ENCODE peak calls at places on chromosome 1, in ten cellular contexts. One of them, this sample, is unnamed.

GRCh38 chr1:160117709-160118183 is 2.2 kb downstream of the ATP1A2 start:
- DNase-seq in suprapubic skin: no peak
- DNase-seq in HCT116: no peak
- DNase-seq in IMR-90: peak
- DNase-seq in thyroid gland: peak
- DNase-seq in heart left ventricle: no peak
- DNase-seq in K562: no peak
- DNase-seq in breast epithelium: no peak
- DNase-seq in right lobe of liver: no peak
- DNase-seq in tibial nerve: peak
- DNase-seq in this sample: no peak

GRCh38 chr1:184743062-184743756 is 11.4 kb downstream of the EDEM3 start:
- DNase-seq in suprapubic skin: no peak
- DNase-seq in HCT116: no peak
- DNase-seq in IMR-90: peak
- DNase-seq in thyroid gland: no peak
- DNase-seq in heart left ventricle: no peak
- DNase-seq in K562: peak
- DNase-seq in breast epithelium: no peak
- DNase-seq in right lobe of liver: no peak
- DNase-seq in tibial nerve: no peak
- DNase-seq in this sample: no peak

GRCh38 chr1:198201956-198202784 is 45.4 kb downstream of the NEK7 start:
- DNase-seq in suprapubic skin: no peak
- DNase-seq in HCT116: no peak
- DNase-seq in IMR-90: no peak
- DNase-seq in thyroid gland: no peak
- DNase-seq in heart left ventricle: no peak
- DNase-seq in K562: no peak
- DNase-seq in breast epithelium: no peak
- DNase-seq in right lobe of liver: no peak
- DNase-seq in tibial nerve: no peak
- DNase-seq in this sample: no peak

GRCh38 chr1:41733021-41733420 is 185.7 kb downstream of the HIVEP3 start:
- DNase-seq in suprapubic skin: no peak
- DNase-seq in HCT116: no peak
- DNase-seq in IMR-90: no peak
- DNase-seq in thyroid gland: no peak
- DNase-seq in heart left ventricle: peak
- DNase-seq in K562: no peak
- DNase-seq in breast epithelium: no peak
- DNase-seq in right lobe of liver: no peak
- DNase-seq in tibial nerve: no peak
- DNase-seq in this sample: no peak

GRCh38 chr1:116690809-116691323 is 23.3 kb upstream of the IGSF3 start:
- DNase-seq in suprapubic skin: no peak
- DNase-seq in HCT116: no peak
- DNase-seq in IMR-90: no peak
- DNase-seq in thyroid gland: no peak
- DNase-seq in heart left ventricle: no peak
- DNase-seq in K562: no peak
- DNase-seq in breast epithelium: no peak
- DNase-seq in right lobe of liver: no peak
- DNase-seq in tibial nerve: no peak
- DNase-seq in this sample: no peak

GRCh38 chr1:153670257-153670858 is 435 bp downstream of the ILF2 start:
- DNase-seq in suprapubic skin: no peak
- DNase-seq in HCT116: no peak
- DNase-seq in IMR-90: no peak
- DNase-seq in thyroid gland: no peak
- DNase-seq in heart left ventricle: no peak
- DNase-seq in K562: peak
- DNase-seq in breast epithelium: no peak
- DNase-seq in right lobe of liver: no peak
- DNase-seq in tibial nerve: no peak
- DNase-seq in this sample: no peak

GRCh38 chr1:241716915-241717651 is 65.0 kb downstream of the WDR64 start:
- DNase-seq in suprapubic skin: no peak
- DNase-seq in HCT116: no peak
- DNase-seq in IMR-90: no peak
- DNase-seq in thyroid gland: no peak
- DNase-seq in heart left ventricle: no peak
- DNase-seq in K562: no peak
- DNase-seq in breast epithelium: no peak
- DNase-seq in right lobe of liver: no peak
- DNase-seq in tibial nerve: no peak
- DNase-seq in this sample: no peak

GRCh38 chr1:40984066-40984465 is 4.6 kb downstream of the CTPS1 start:
- DNase-seq in suprapubic skin: no peak
- DNase-seq in HCT116: no peak
- DNase-seq in IMR-90: no peak
- DNase-seq in thyroid gland: no peak
- DNase-seq in heart left ventricle: no peak
- DNase-seq in K562: no peak
- DNase-seq in breast epithelium: no peak
- DNase-seq in right lobe of liver: no peak
- DNase-seq in tibial nerve: no peak
- DNase-seq in this sample: no peak

GRCh38 chr1:67429528-67430357 is 459 bp downstream of the SERBP1 start:
- DNase-seq in suprapubic skin: peak
- DNase-seq in HCT116: no peak
- DNase-seq in IMR-90: no peak
- DNase-seq in thyroid gland: peak
- DNase-seq in heart left ventricle: peak
- DNase-seq in K562: peak
- DNase-seq in breast epithelium: peak
- DNase-seq in right lobe of liver: peak
- DNase-seq in tibial nerve: no peak
- DNase-seq in this sample: peak

GRCh38 chr1:208081972-208082371 is 162.2 kb downstream of the PLXNA2 start:
- DNase-seq in suprapubic skin: no peak
- DNase-seq in HCT116: no peak
- DNase-seq in IMR-90: no peak
- DNase-seq in thyroid gland: peak
- DNase-seq in heart left ventricle: no peak
- DNase-seq in K562: peak
- DNase-seq in breast epithelium: no peak
- DNase-seq in right lobe of liver: no peak
- DNase-seq in tibial nerve: peak
- DNase-seq in this sample: no peak

GRCh38 chr1:160101037-160101716 is 2.8 kb upstream of the IGSF8 start:
- DNase-seq in suprapubic skin: peak
- DNase-seq in HCT116: peak
- DNase-seq in IMR-90: peak
- DNase-seq in thyroid gland: peak
- DNase-seq in heart left ventricle: peak
- DNase-seq in K562: peak
- DNase-seq in breast epithelium: peak
- DNase-seq in right lobe of liver: peak
- DNase-seq in tibial nerve: peak
- DNase-seq in this sample: peak

DNA sequence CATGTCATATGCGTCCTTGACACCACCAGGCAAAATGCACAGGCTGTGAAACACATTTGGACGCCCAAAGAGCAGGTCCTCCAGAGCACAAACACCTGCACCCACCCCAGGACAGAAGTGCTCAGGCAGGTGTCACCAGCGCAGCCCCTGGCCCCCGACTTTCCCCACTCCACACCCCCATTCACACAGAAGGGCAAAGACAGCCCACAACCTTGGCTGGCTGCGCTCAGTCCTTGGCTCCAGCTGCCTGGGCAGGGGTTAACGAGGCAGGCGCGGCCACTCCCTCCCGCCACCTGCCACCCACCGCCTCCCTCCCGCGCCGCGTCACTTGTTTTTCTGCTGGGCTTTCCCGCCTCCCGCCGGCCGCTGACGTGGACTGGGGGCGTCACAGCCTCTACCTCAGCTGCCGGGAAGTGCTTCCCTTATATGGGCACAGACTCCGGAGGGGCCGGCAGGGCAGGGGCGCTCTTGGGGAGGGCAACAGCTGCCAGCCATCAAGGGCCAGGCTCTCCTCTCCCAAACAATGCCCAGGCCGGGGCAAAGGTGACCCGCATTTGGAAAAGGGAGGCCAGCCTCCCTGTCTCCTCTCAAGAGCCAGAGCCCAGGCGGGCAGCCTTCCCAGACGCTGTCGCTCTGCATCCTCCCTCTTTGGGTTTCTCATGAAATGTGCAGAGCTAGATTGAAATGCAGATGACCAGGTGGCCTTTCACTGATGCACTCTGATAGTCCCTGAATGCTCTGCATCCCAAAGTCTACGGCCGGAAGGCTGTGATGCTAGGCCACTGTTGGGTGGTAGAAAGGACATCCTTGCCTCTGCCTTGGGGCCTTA is 14.8 kb upstream of the BTG2 start:
- DNase-seq in suprapubic skin: peak
- DNase-seq in HCT116: no peak
- DNase-seq in IMR-90: peak
- DNase-seq in thyroid gland: peak
- DNase-seq in heart left ventricle: peak
- DNase-seq in K562: peak
- DNase-seq in breast epithelium: peak
- DNase-seq in right lobe of liver: peak
- DNase-seq in tibial nerve: peak
- DNase-seq in this sample: peak
- TF ChIP-seq POLR2A in suprapubic skin: no peak
- TF ChIP-seq POLR2A in HCT116: no peak
- TF ChIP-seq POLR2A in IMR-90: no peak
- TF ChIP-seq POLR2A in thyroid gland: no peak
- TF ChIP-seq POLR2A in heart left ventricle: peak
- TF ChIP-seq POLR2A in K562: no peak
- TF ChIP-seq POLR2A in breast epithelium: peak
- TF ChIP-seq POLR2A in right lobe of liver: peak
- TF ChIP-seq POLR2A in tibial nerve: peak
- TF ChIP-seq POLR2A in this sample: no peak

DNA sequence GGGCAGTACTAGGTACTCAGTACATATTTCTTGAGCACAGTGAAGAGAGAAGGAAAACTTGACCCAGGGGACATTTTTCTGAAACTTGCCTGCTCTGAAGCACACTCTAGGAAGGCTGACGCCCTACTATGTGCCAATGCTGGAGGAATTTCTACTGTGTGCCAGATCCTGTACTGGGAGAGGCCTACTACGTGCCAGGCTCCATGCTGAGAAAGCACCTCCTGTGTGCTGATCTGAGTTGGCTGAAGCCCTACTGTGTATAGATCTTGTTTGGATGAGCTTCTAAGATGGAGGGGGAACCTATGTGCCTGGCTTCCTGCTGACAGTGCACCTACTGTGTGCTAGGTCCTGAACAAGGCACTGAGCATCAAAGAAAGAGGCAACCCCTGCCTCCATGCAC is 86.2 kb downstream of the GRIK3 start:
- DNase-seq in suprapubic skin: no peak
- DNase-seq in HCT116: no peak
- DNase-seq in IMR-90: no peak
- DNase-seq in thyroid gland: no peak
- DNase-seq in heart left ventricle: no peak
- DNase-seq in K562: no peak
- DNase-seq in breast epithelium: no peak
- DNase-seq in right lobe of liver: no peak
- DNase-seq in tibial nerve: no peak
- DNase-seq in this sample: no peak
- TF ChIP-seq POLR2A in suprapubic skin: no peak
- TF ChIP-seq POLR2A in HCT116: no peak
- TF ChIP-seq POLR2A in IMR-90: no peak
- TF ChIP-seq POLR2A in thyroid gland: no peak
- TF ChIP-seq POLR2A in heart left ventricle: no peak
- TF ChIP-seq POLR2A in K562: no peak
- TF ChIP-seq POLR2A in breast epithelium: no peak
- TF ChIP-seq POLR2A in right lobe of liver: no peak
- TF ChIP-seq POLR2A in tibial nerve: no peak
- TF ChIP-seq POLR2A in this sample: no peak

DNA sequence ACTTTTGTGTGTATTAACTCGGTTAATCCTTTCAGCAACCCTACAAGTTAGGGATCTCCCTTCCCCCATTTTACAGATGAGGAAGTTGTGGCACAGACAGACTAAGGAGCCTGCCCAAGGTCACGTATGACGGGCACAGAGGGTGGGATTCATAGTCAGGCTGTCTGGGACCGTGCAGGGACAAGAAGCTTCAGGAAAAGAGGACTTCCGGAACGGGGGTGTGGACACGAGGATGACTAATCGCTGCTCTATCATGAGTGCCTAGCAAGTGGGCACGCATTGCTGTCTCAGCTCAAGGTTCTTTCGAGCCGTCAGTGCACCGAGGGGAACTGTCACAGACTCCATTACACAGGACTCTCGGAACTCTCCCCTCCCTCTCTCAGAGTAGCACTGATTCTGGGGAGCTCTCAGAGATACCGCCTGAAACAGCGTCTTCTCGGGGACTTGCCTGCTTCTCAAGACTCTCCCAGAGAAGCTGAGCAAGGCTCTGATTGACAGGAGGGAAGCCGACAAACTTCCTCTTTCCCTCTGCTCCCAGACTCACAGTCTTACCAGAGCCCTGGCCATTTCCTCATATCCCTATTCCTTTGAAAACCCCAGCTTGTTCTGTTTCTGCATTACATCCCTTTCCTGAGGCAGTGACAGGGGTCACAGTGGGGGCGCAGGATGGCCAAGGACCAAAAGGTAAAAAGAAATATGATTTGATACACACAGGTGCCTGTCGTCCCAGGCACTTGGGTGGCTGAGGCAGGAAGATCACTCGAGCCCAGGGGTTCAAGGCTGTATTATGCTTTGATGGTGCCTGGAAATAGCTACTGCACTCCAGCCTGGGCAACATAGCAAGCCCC is 14.4 kb downstream of the FHAD1 start:
- DNase-seq in suprapubic skin: peak
- DNase-seq in HCT116: peak
- DNase-seq in IMR-90: no peak
- DNase-seq in thyroid gland: peak
- DNase-seq in heart left ventricle: peak
- DNase-seq in K562: no peak
- DNase-seq in breast epithelium: no peak
- DNase-seq in right lobe of liver: peak
- DNase-seq in tibial nerve: peak
- DNase-seq in this sample: peak
- TF ChIP-seq POLR2A in suprapubic skin: no peak
- TF ChIP-seq POLR2A in HCT116: no peak
- TF ChIP-seq POLR2A in IMR-90: no peak
- TF ChIP-seq POLR2A in thyroid gland: no peak
- TF ChIP-seq POLR2A in heart left ventricle: no peak
- TF ChIP-seq POLR2A in K562: no peak
- TF ChIP-seq POLR2A in breast epithelium: no peak
- TF ChIP-seq POLR2A in right lobe of liver: no peak
- TF ChIP-seq POLR2A in tibial nerve: no peak
- TF ChIP-seq POLR2A in this sample: no peak

DNA sequence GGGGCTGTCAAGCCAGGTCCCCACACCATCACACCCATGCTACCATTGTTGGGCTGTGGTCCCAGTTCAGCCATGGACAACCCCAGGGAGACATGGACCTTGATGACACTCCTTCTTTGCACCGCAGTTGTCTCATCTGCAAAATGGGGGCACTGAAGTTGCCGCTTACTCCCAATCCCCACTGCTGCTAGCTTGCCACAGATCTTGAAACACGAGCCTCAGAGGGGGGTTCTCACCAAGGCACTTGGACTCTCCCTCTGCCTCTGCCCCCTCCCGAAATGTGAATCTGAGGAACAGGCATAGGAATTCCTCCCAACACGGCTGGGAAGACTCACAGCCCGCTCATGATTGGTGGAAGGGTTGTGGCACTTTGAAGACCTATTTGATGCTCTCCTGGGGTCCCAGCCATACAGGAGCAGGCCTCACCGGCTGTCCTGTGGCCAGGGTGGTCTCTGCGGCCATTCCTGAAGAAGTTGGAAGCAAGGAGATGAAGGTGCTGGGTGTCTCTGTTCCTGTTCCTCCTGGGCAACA is 31.1 kb downstream of the RUNX3 start:
- DNase-seq in suprapubic skin: peak
- DNase-seq in HCT116: no peak
- DNase-seq in IMR-90: no peak
- DNase-seq in thyroid gland: no peak
- DNase-seq in heart left ventricle: no peak
- DNase-seq in K562: no peak
- DNase-seq in breast epithelium: peak
- DNase-seq in right lobe of liver: no peak
- DNase-seq in tibial nerve: no peak
- DNase-seq in this sample: peak
- TF ChIP-seq POLR2A in suprapubic skin: no peak
- TF ChIP-seq POLR2A in HCT116: no peak
- TF ChIP-seq POLR2A in IMR-90: no peak
- TF ChIP-seq POLR2A in thyroid gland: no peak
- TF ChIP-seq POLR2A in heart left ventricle: no peak
- TF ChIP-seq POLR2A in K562: no peak
- TF ChIP-seq POLR2A in breast epithelium: no peak
- TF ChIP-seq POLR2A in right lobe of liver: no peak
- TF ChIP-seq POLR2A in tibial nerve: no peak
- TF ChIP-seq POLR2A in this sample: no peak

This sample was measured in lower leg skin.